ENCODE peak calls at places on chromosomes 16 and 17, in six cellular contexts. One of them, this sample, is unnamed.

GRCh38 chr17:29124135-29124930 is 55.9 kb downstream of the MYO18A start:
- DNase-seq in breast epithelium: no peak
- DNase-seq in AG10803: peak; percentile 76
- DNase-seq in WERI-Rb-1: peak; percentile 61
- DNase-seq in pancreas: peak; percentile 72
- DNase-seq in cardiac fibroblast: peak; percentile 88
- DNase-seq in this sample: peak; percentile 44

GRCh38 chr17:62666801-62667591 is 39.5 kb downstream of the MRC2 start:
- DNase-seq in breast epithelium: no peak
- DNase-seq in AG10803: no peak
- DNase-seq in WERI-Rb-1: no peak
- DNase-seq in pancreas: peak; percentile 71
- DNase-seq in cardiac fibroblast: no peak
- DNase-seq in this sample: no peak

GRCh38 chr16:12907670-12908233 is 6.4 kb downstream of the SHISA9 start:
- DNase-seq in breast epithelium: no peak
- DNase-seq in AG10803: no peak
- DNase-seq in WERI-Rb-1: no peak
- DNase-seq in pancreas: no peak
- DNase-seq in cardiac fibroblast: no peak
- DNase-seq in this sample: no peak

GRCh38 chr17:34826332-34826731 is 134.9 kb downstream of the CCT6B start:
- DNase-seq in breast epithelium: no peak
- DNase-seq in AG10803: no peak
- DNase-seq in WERI-Rb-1: no peak
- DNase-seq in pancreas: no peak
- DNase-seq in cardiac fibroblast: no peak
- DNase-seq in this sample: no peak

GRCh38 chr17:82080789-82081464 is 15.3 kb upstream of the DUS1L start:
- DNase-seq in breast epithelium: no peak
- DNase-seq in AG10803: no peak
- DNase-seq in WERI-Rb-1: no peak
- DNase-seq in pancreas: peak; percentile 71
- DNase-seq in cardiac fibroblast: no peak
- DNase-seq in this sample: no peak

GRCh38 chr16:3532741-3533140 is 31.9 kb downstream of the CLUAP1 start:
- DNase-seq in breast epithelium: no peak
- DNase-seq in AG10803: no peak
- DNase-seq in WERI-Rb-1: no peak
- DNase-seq in pancreas: no peak
- DNase-seq in cardiac fibroblast: no peak
- DNase-seq in this sample: no peak

GRCh38 chr17:57599271-57600045 is 145.6 kb downstream of the CCDC182 start:
- DNase-seq in breast epithelium: no peak
- DNase-seq in AG10803: no peak
- DNase-seq in WERI-Rb-1: no peak
- DNase-seq in pancreas: no peak
- DNase-seq in cardiac fibroblast: no peak
- DNase-seq in this sample: no peak

GRCh38 chr16:22692916-22693646 is 120.9 kb upstream of the HS3ST2 start:
- DNase-seq in breast epithelium: no peak
- DNase-seq in AG10803: peak; percentile 70
- DNase-seq in WERI-Rb-1: no peak
- DNase-seq in pancreas: no peak
- DNase-seq in cardiac fibroblast: no peak
- DNase-seq in this sample: no peak

GRCh38 chr16:86241681-86242080 is 268.6 kb upstream of the FOXF1 start:
- DNase-seq in breast epithelium: peak; percentile 3
- DNase-seq in AG10803: no peak
- DNase-seq in WERI-Rb-1: no peak
- DNase-seq in pancreas: no peak
- DNase-seq in cardiac fibroblast: no peak
- DNase-seq in this sample: no peak

GRCh38 chr16:31141489-31142108 is 6.1 kb upstream of the PRSS8 start:
- DNase-seq in breast epithelium: peak; percentile 59
- DNase-seq in AG10803: no peak
- DNase-seq in WERI-Rb-1: no peak
- DNase-seq in pancreas: peak; percentile 80
- DNase-seq in cardiac fibroblast: no peak
- DNase-seq in this sample: no peak

GRCh38 chr17:80586464-80587228 is 42.0 kb downstream of the RPTOR start:
- DNase-seq in breast epithelium: no peak
- DNase-seq in AG10803: no peak
- DNase-seq in WERI-Rb-1: no peak
- DNase-seq in pancreas: peak; percentile 40
- DNase-seq in cardiac fibroblast: no peak
- DNase-seq in this sample: peak; percentile 46

GRCh38 chr16:47136101-47136820 is 7.5 kb downstream of the NETO2 start:
- DNase-seq in breast epithelium: no peak
- DNase-seq in AG10803: no peak
- DNase-seq in WERI-Rb-1: no peak
- DNase-seq in pancreas: no peak
- DNase-seq in cardiac fibroblast: peak; percentile 76
- DNase-seq in this sample: no peak

GRCh38 chr16:19488213-19488640 is 33.7 kb downstream of the GDE1 start:
- DNase-seq in breast epithelium: no peak
- DNase-seq in AG10803: no peak
- DNase-seq in WERI-Rb-1: no peak
- DNase-seq in pancreas: no peak
- DNase-seq in cardiac fibroblast: no peak
- DNase-seq in this sample: no peak

GRCh38 chr16:14409563-14409962 is 220.5 kb downstream of the PARN start:
- DNase-seq in breast epithelium: no peak
- DNase-seq in AG10803: peak; percentile 97
- DNase-seq in WERI-Rb-1: no peak
- DNase-seq in pancreas: no peak
- DNase-seq in cardiac fibroblast: peak; percentile 97
- DNase-seq in this sample: peak; percentile 33

GRCh38 chr17:78585231-78585630 is 8.0 kb upstream of the DNAH17 start:
- DNase-seq in breast epithelium: no peak
- DNase-seq in AG10803: no peak
- DNase-seq in WERI-Rb-1: no peak
- DNase-seq in pancreas: no peak
- DNase-seq in cardiac fibroblast: no peak
- DNase-seq in this sample: no peak

GRCh38 chr16:15643453-15644305 is 725 bp upstream of the MARF1 start:
- DNase-seq in breast epithelium: no peak
- DNase-seq in AG10803: peak; percentile 64
- DNase-seq in WERI-Rb-1: peak; percentile 22
- DNase-seq in pancreas: no peak
- DNase-seq in cardiac fibroblast: peak; percentile 75
- DNase-seq in this sample: no peak

GRCh38 chr16:2082171-2082982 is 34.6 kb downstream of the TSC2 start:
- DNase-seq in breast epithelium: peak; percentile 88
- DNase-seq in AG10803: no peak
- DNase-seq in WERI-Rb-1: no peak
- DNase-seq in pancreas: peak; percentile 90
- DNase-seq in cardiac fibroblast: peak; percentile 41
- DNase-seq in this sample: no peak

GRCh38 chr17:45722161-45722560 is 62.0 kb upstream of the CRHR1 start:
- DNase-seq in breast epithelium: no peak
- DNase-seq in AG10803: no peak
- DNase-seq in WERI-Rb-1: peak; percentile 92
- DNase-seq in pancreas: no peak
- DNase-seq in cardiac fibroblast: peak; percentile 9
- DNase-seq in this sample: no peak

GRCh38 chr17:4967539-4968165 is at the start of gene SPAG7:
- DNase-seq in breast epithelium: peak; percentile 96
- DNase-seq in AG10803: peak; percentile 98
- DNase-seq in WERI-Rb-1: peak; percentile 93
- DNase-seq in pancreas: peak; percentile 97
- DNase-seq in cardiac fibroblast: peak; percentile 99
- DNase-seq in this sample: peak; percentile 95

GRCh38 chr16:86866986-86867722 is 288.8 kb downstream of the FOXL1 start:
- DNase-seq in breast epithelium: no peak
- DNase-seq in AG10803: no peak
- DNase-seq in WERI-Rb-1: no peak
- DNase-seq in pancreas: no peak
- DNase-seq in cardiac fibroblast: no peak
- DNase-seq in this sample: no peak

GRCh38 chr16:82971126-82971525 is 344.4 kb downstream of the CDH13 start:
- DNase-seq in breast epithelium: no peak
- DNase-seq in AG10803: no peak
- DNase-seq in WERI-Rb-1: no peak
- DNase-seq in pancreas: no peak
- DNase-seq in cardiac fibroblast: no peak
- DNase-seq in this sample: no peak

GRCh38 chr16:8957509-8958157 is 6.1 kb downstream of the USP7 start:
- DNase-seq in breast epithelium: no peak
- DNase-seq in AG10803: no peak
- DNase-seq in WERI-Rb-1: no peak
- DNase-seq in pancreas: no peak
- DNase-seq in cardiac fibroblast: no peak
- DNase-seq in this sample: no peak
- H3K4me3 ChIP-seq in breast epithelium: peak overlapping the region; percentile 9
- H3K4me3 ChIP-seq in AG10803: no peak overlapping the region
- H3K4me3 ChIP-seq in WERI-Rb-1: no peak overlapping the region
- H3K4me3 ChIP-seq in pancreas: no peak overlapping the region
- H3K4me3 ChIP-seq in cardiac fibroblast: no peak overlapping the region
- H3K4me3 ChIP-seq in this sample: no peak overlapping the region

DNA sequence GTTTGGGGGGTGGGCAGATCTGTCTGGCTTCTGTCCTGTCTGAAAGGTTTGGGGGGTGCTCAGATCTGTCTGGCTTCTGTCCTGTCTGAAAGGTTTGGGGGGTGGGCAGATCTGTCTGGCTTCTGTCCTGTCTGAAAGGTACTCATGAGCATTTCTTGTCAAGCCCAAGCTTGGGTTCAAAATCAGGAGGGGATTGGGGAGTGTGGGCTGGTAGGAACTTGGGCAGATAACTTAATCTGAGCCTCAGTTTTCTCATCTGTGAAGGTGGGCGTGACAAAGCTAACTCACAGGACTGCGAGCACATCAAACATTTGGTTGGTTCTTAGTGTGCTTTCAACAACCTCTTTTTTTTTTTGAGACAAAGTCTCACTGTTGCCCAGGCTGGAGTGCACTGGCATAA is 35.2 kb downstream of the HAPSTR1 start:
- DNase-seq in breast epithelium: peak; percentile 7
- DNase-seq in AG10803: no peak
- DNase-seq in WERI-Rb-1: no peak
- DNase-seq in pancreas: no peak
- DNase-seq in cardiac fibroblast: no peak
- DNase-seq in this sample: no peak
- H3K4me3 ChIP-seq in breast epithelium: no peak overlapping the region
- H3K4me3 ChIP-seq in AG10803: no peak overlapping the region
- H3K4me3 ChIP-seq in WERI-Rb-1: no peak overlapping the region
- H3K4me3 ChIP-seq in pancreas: no peak overlapping the region
- H3K4me3 ChIP-seq in cardiac fibroblast: no peak overlapping the region
- H3K4me3 ChIP-seq in this sample: no peak overlapping the region

GRCh38 chr17:31266042-31266441 is 31.0 kb downstream of the OMG start:
- DNase-seq in breast epithelium: no peak
- DNase-seq in AG10803: no peak
- DNase-seq in WERI-Rb-1: no peak
- DNase-seq in pancreas: no peak
- DNase-seq in cardiac fibroblast: no peak
- DNase-seq in this sample: no peak
- H3K4me3 ChIP-seq in breast epithelium: no peak overlapping the region
- H3K4me3 ChIP-seq in AG10803: no peak overlapping the region
- H3K4me3 ChIP-seq in WERI-Rb-1: no peak overlapping the region
- H3K4me3 ChIP-seq in pancreas: no peak overlapping the region
- H3K4me3 ChIP-seq in cardiac fibroblast: no peak overlapping the region
- H3K4me3 ChIP-seq in this sample: no peak overlapping the region

GRCh38 chr17:71286625-71287024 is 834.2 kb upstream of the SOX9 start:
- DNase-seq in breast epithelium: no peak
- DNase-seq in AG10803: no peak
- DNase-seq in WERI-Rb-1: no peak
- DNase-seq in pancreas: no peak
- DNase-seq in cardiac fibroblast: no peak
- DNase-seq in this sample: no peak

GRCh38 chr17:71283486-71283885 is 837.3 kb upstream of the SOX9 start:
- DNase-seq in breast epithelium: no peak
- DNase-seq in AG10803: no peak
- DNase-seq in WERI-Rb-1: no peak
- DNase-seq in pancreas: no peak
- DNase-seq in cardiac fibroblast: no peak
- DNase-seq in this sample: no peak

GRCh38 chr17:71284032-71284755 is 836.6 kb upstream of the SOX9 start:
- DNase-seq in breast epithelium: no peak
- DNase-seq in AG10803: no peak
- DNase-seq in WERI-Rb-1: no peak
- DNase-seq in pancreas: no peak
- DNase-seq in cardiac fibroblast: no peak
- DNase-seq in this sample: no peak

GRCh38 chr17:71287246-71287828 is 833.5 kb upstream of the SOX9 start:
- DNase-seq in breast epithelium: no peak
- DNase-seq in AG10803: peak; percentile 16
- DNase-seq in WERI-Rb-1: no peak
- DNase-seq in pancreas: no peak
- DNase-seq in cardiac fibroblast: no peak
- DNase-seq in this sample: no peak
- H3K4me3 ChIP-seq in breast epithelium: peak overlapping the region; percentile 57
- H3K4me3 ChIP-seq in AG10803: peak overlapping the region; percentile 1
- H3K4me3 ChIP-seq in WERI-Rb-1: no peak overlapping the region
- H3K4me3 ChIP-seq in pancreas: no peak overlapping the region
- H3K4me3 ChIP-seq in cardiac fibroblast: no peak overlapping the region
- H3K4me3 ChIP-seq in this sample: no peak overlapping the region

GRCh38 chr16:88502371-88502770 is 49.3 kb downstream of the ZFPM1 start:
- DNase-seq in breast epithelium: no peak
- DNase-seq in AG10803: no peak
- DNase-seq in WERI-Rb-1: no peak
- DNase-seq in pancreas: no peak
- DNase-seq in cardiac fibroblast: no peak
- DNase-seq in this sample: no peak
- H3K4me3 ChIP-seq in breast epithelium: no peak overlapping the region
- H3K4me3 ChIP-seq in AG10803: no peak overlapping the region
- H3K4me3 ChIP-seq in WERI-Rb-1: no peak overlapping the region
- H3K4me3 ChIP-seq in pancreas: no peak overlapping the region
- H3K4me3 ChIP-seq in cardiac fibroblast: no peak overlapping the region
- H3K4me3 ChIP-seq in this sample: no peak overlapping the region

GRCh38 chr16:56247018-56247417 is 55.7 kb downstream of the GNAO1 start:
- DNase-seq in breast epithelium: no peak
- DNase-seq in AG10803: no peak
- DNase-seq in WERI-Rb-1: no peak
- DNase-seq in pancreas: no peak
- DNase-seq in cardiac fibroblast: no peak
- DNase-seq in this sample: no peak
- H3K4me3 ChIP-seq in breast epithelium: no peak overlapping the region
- H3K4me3 ChIP-seq in AG10803: no peak overlapping the region
- H3K4me3 ChIP-seq in WERI-Rb-1: no peak overlapping the region
- H3K4me3 ChIP-seq in pancreas: no peak overlapping the region
- H3K4me3 ChIP-seq in cardiac fibroblast: no peak overlapping the region
- H3K4me3 ChIP-seq in this sample: no peak overlapping the region

GRCh38 chr16:51155901-51156810 is 5.1 kb upstream of the SALL1 start:
- DNase-seq in breast epithelium: no peak
- DNase-seq in AG10803: peak; percentile 67
- DNase-seq in WERI-Rb-1: no peak
- DNase-seq in pancreas: no peak
- DNase-seq in cardiac fibroblast: peak; percentile 16
- DNase-seq in this sample: no peak
- H3K4me3 ChIP-seq in breast epithelium: peak overlapping the region; percentile 56
- H3K4me3 ChIP-seq in AG10803: peak overlapping the region; percentile 58
- H3K4me3 ChIP-seq in WERI-Rb-1: peak overlapping the region; percentile 86
- H3K4me3 ChIP-seq in pancreas: no peak overlapping the region
- H3K4me3 ChIP-seq in cardiac fibroblast: no peak overlapping the region
- H3K4me3 ChIP-seq in this sample: no peak overlapping the region

This sample was measured in left lung.